ENCODE peak calls at places on chromosome 2, in eight cellular contexts. One of them, this sample, is unnamed.

GRCh38 chr2:197940346-197940745 is 136.0 kb downstream of the PLCL1 start:
- DNase-seq in stimulated activated CD8-positive, alpha-beta memory T cell treated with anti-CD3 and anti-CD28 coated beads, Interleukin-2, amount 100 ng/mL, for 1 hour: no peak
- DNase-seq in EL: no peak
- DNase-seq in NCI-H1092 treated with DMSO at 0.1 percent for 48 hours: no peak
- DNase-seq in GM13977: no peak
- DNase-seq in CD14-positive monocyte: no peak
- DNase-seq in AG09309: no peak
- DNase-seq in body of pancreas: no peak
- DNase-seq in this sample: no peak

GRCh38 chr2:68908392-68908970 is 37.3 kb upstream of the BMP10 start:
- DNase-seq in body of pancreas: peak; percentile 79
- DNase-seq in stimulated activated CD8-positive, alpha-beta memory T cell treated with anti-CD3 and anti-CD28 coated beads, Interleukin-2, amount 100 ng/mL, for 1 hour: peak; percentile 74
- DNase-seq in CD14-positive monocyte: peak; percentile 76
- DNase-seq in AG09309: peak; percentile 20
- DNase-seq in GM13977: peak; percentile 72
- DNase-seq in EL: peak; percentile 79
- DNase-seq in NCI-H1092 treated with DMSO at 0.1 percent for 48 hours: no peak
- DNase-seq in this sample: peak; percentile 81

GRCh38 chr2:6554403-6554802 is 311.3 kb downstream of the CMPK2 start:
- DNase-seq in NCI-H1092 treated with DMSO at 0.1 percent for 48 hours: peak; percentile 28
- DNase-seq in GM13977: no peak
- DNase-seq in body of pancreas: no peak
- DNase-seq in CD14-positive monocyte: no peak
- DNase-seq in AG09309: no peak
- DNase-seq in EL: no peak
- DNase-seq in stimulated activated CD8-positive, alpha-beta memory T cell treated with anti-CD3 and anti-CD28 coated beads, Interleukin-2, amount 100 ng/mL, for 1 hour: no peak
- DNase-seq in this sample: no peak

GRCh38 chr2:10094271-10094814 is 14.1 kb upstream of the CYS1 start:
- DNase-seq in GM13977: no peak
- DNase-seq in EL: no peak
- DNase-seq in body of pancreas: no peak
- DNase-seq in stimulated activated CD8-positive, alpha-beta memory T cell treated with anti-CD3 and anti-CD28 coated beads, Interleukin-2, amount 100 ng/mL, for 1 hour: no peak
- DNase-seq in AG09309: no peak
- DNase-seq in CD14-positive monocyte: no peak
- DNase-seq in NCI-H1092 treated with DMSO at 0.1 percent for 48 hours: no peak
- DNase-seq in this sample: no peak

GRCh38 chr2:12211326-12212170 is 465.1 kb downstream of the LPIN1 start:
- DNase-seq in GM13977: no peak
- DNase-seq in stimulated activated CD8-positive, alpha-beta memory T cell treated with anti-CD3 and anti-CD28 coated beads, Interleukin-2, amount 100 ng/mL, for 1 hour: no peak
- DNase-seq in body of pancreas: peak; percentile 14
- DNase-seq in AG09309: no peak
- DNase-seq in NCI-H1092 treated with DMSO at 0.1 percent for 48 hours: peak; percentile 38
- DNase-seq in EL: no peak
- DNase-seq in CD14-positive monocyte: no peak
- DNase-seq in this sample: no peak

GRCh38 chr2:215692387-215693079 is 256.7 kb upstream of the FN1 start:
- DNase-seq in CD14-positive monocyte: no peak
- DNase-seq in EL: peak; percentile 67
- DNase-seq in stimulated activated CD8-positive, alpha-beta memory T cell treated with anti-CD3 and anti-CD28 coated beads, Interleukin-2, amount 100 ng/mL, for 1 hour: no peak
- DNase-seq in GM13977: no peak
- DNase-seq in AG09309: no peak
- DNase-seq in body of pancreas: no peak
- DNase-seq in NCI-H1092 treated with DMSO at 0.1 percent for 48 hours: no peak
- DNase-seq in this sample: no peak

GRCh38 chr2:43136862-43137261 is 89.5 kb downstream of the ZFP36L2 start:
- DNase-seq in CD14-positive monocyte: no peak
- DNase-seq in EL: no peak
- DNase-seq in body of pancreas: no peak
- DNase-seq in stimulated activated CD8-positive, alpha-beta memory T cell treated with anti-CD3 and anti-CD28 coated beads, Interleukin-2, amount 100 ng/mL, for 1 hour: peak; percentile 64
- DNase-seq in GM13977: no peak
- DNase-seq in AG09309: no peak
- DNase-seq in NCI-H1092 treated with DMSO at 0.1 percent for 48 hours: no peak
- DNase-seq in this sample: no peak

GRCh38 chr2:175567435-175568061 is 386.0 kb upstream of the ATP5MC3 start:
- DNase-seq in EL: peak; percentile 3
- DNase-seq in stimulated activated CD8-positive, alpha-beta memory T cell treated with anti-CD3 and anti-CD28 coated beads, Interleukin-2, amount 100 ng/mL, for 1 hour: no peak
- DNase-seq in CD14-positive monocyte: no peak
- DNase-seq in GM13977: no peak
- DNase-seq in body of pancreas: no peak
- DNase-seq in AG09309: no peak
- DNase-seq in NCI-H1092 treated with DMSO at 0.1 percent for 48 hours: no peak
- DNase-seq in this sample: no peak